ENCODE peak calls at places on chromosome 2, in five cellular contexts. F is HFF-Myc; G is bronchial epithelial cell; M is CD8-positive, alpha-beta T cell; T is heart left ventricle. L is an unnamed sample.

GRCh38 chr2:33371304-33372090 is 105.0 kb upstream of the RASGRP3 start:
- DNase-seq in G (no peak), M (no peak), F (no peak), T (no peak), L (no peak)

GRCh38 chr2:3041841-3042600 is 335.6 kb downstream of the EIPR1 start:
- DNase-seq in M (no peak), F (no peak), T (peak), G (no peak), L (peak)

GRCh38 chr2:228657807-228658402 is 476.4 kb upstream of the SPHKAP start:
- DNase-seq in G (peak), F (no peak), T (no peak), M (no peak), L (no peak)

GRCh38 chr2:54469484-54470053 is 13.4 kb downstream of the SPTBN1 start:
- DNase-seq in G (no peak), M (no peak), F (no peak), T (peak), L (no peak)

GRCh38 chr2:9201185-9201891 is 5.3 kb upstream of the ASAP2 start:
- DNase-seq in T (no peak), G (peak), M (no peak), F (no peak), L (no peak)

GRCh38 chr2:240722796-240723735 is 31.4 kb downstream of the AQP12A start:
- DNase-seq in T (no peak), M (no peak), F (no peak), G (no peak), L (no peak)

GRCh38 chr2:229370484-229370883 is 99.4 kb upstream of the PID1 start:
- DNase-seq in F (no peak), T (no peak), G (no peak), M (no peak), L (no peak)

GRCh38 chr2:197711576-197711975 is 6.4 kb downstream of the MARS2 start:
- DNase-seq in T (no peak), F (no peak), M (no peak), G (no peak), L (no peak)

GRCh38 chr2:224816816-224817215 is 100.7 kb upstream of the CCDC195 start:
- DNase-seq in F (no peak), G (peak), M (no peak), T (no peak), L (no peak)

GRCh38 chr2:155250800-155251199 is 552.3 kb downstream of the KCNJ3 start:
- DNase-seq in G (peak), F (no peak), T (no peak), M (no peak), L (no peak)

GRCh38 chr2:240347373-240347940 is 88.0 kb upstream of the GPC1 start:
- DNase-seq in G (no peak), F (no peak), M (no peak), T (no peak), L (no peak)

GRCh38 chr2:24972315-24972958 is 682 bp upstream of the DNAJC27 start:
- DNase-seq in T (peak), F (no peak), M (peak), G (peak), L (peak)

GRCh38 chr2:60463249-60463648 is 90.2 kb downstream of the BCL11A start:
- DNase-seq in T (no peak), G (no peak), F (no peak), M (no peak), L (no peak)

GRCh38 chr2:216279011-216279410 is 93.3 kb downstream of the MARCHF4 start:
- DNase-seq in F (no peak), M (no peak), T (no peak), G (no peak), L (no peak)

GRCh38 chr2:112580084-112580483 is 4.3 kb upstream of the CHCHD5 start:
- DNase-seq in T (no peak), G (no peak), F (no peak), M (no peak), L (no peak)

GRCh38 chr2:204453730-204454167 is 91.5 kb upstream of the PARD3B start:
- DNase-seq in T (peak), F (peak), G (no peak), M (no peak), L (peak)

GRCh38 chr2:164061129-164061746 is 325.4 kb upstream of the FIGN start:
- DNase-seq in F (no peak), G (peak), T (no peak), M (no peak), L (peak)

GRCh38 chr2:236049981-236050380 is 118.2 kb downstream of the GBX2 start:
- DNase-seq in F (no peak), M (no peak), G (no peak), T (no peak), L (no peak)

GRCh38 chr2:182597570-182597969 is 118.5 kb upstream of the DNAJC10 start:
- DNase-seq in M (no peak), T (no peak), F (no peak), G (no peak), L (no peak)

GRCh38 chr2:200399046-200399445 is 92.6 kb downstream of the SPATS2L start:
- DNase-seq in F (no peak), G (peak), M (no peak), T (no peak), L (no peak)

DNA sequence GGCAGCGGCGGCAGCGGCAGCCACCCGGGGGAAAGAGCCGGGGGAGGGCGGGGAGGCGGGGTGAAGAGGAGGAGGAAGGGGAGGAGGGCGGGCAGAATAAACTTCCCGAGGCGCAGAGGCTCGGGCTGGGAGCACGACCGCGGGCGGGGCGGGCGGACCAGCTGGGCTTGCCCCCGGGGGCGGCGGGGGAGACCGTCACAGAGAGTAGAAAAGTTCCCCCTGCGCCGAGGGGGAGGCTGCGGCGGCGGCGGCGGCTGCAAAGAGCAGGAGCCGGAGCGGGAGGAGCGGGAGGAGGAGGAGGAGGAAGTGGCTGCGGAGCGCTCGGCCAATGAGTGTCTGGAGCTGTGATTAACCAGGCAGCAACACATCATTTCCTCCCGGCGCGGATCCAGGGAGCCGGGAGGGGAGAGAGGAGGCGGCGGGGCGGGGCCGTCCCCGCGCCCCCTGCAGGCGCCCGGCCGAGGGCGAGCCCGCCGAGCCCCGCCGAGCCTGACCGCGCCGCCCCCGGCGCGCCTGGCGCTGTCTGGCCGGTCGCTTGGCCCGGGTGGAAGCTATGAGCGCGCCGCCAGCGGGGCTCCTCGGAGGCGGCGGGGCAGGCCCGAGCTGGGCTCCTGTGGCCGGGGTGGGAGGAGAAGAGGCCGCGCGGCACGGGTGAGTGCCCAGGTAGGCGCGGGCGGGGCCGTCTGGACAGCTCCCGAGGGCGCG is at the start of gene ACVR1:
- DNase-seq in F (peak), T (peak), G (peak), M (peak), L (peak)
- TF ChIP-seq CTCF in F (no peak), T (peak), G (peak), M (peak), L (no peak)

DNA sequence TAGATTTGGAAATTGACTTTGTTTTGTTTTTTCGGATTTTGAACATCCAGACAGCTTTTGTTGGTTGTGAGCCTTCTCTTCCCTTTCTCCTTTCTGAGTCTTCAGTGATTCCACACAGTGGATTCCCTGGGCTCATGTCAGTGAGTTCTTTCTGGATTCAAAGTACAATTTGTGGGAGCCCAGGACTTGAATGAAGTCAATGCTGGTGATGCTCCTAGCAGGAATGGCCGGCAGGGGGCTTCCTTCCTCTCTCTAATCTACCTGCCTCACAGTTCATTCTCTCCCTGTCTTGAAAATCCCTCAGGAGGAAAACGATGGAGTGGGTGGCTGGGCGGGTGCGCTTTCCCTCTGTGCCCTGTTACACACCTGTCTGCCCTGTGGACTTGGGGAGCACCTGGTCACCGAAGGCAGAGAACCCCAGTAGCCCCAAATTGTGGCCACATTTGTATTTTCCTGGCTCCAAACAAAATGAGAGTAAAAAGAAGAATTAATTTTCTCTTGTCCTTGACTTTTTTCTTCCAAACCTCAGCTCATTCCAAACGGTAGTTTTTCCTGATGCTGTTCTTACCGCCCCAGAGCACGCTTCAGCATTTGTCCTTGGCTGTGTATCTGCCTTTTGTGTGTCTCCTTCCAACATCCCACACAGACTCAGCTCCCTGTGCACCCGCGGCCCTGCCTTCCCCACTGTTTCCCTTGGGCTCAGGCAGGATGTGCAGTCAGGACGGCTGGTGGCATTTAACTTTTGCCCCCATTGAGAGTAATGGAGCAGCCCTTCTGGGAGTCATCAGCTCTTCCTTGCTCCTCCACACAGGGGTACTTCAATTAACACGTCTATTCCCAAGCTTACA is 86.6 kb downstream of the MARCO start:
- DNase-seq in T (no peak), M (no peak), F (no peak), G (peak), L (peak)
- TF ChIP-seq CTCF in T (no peak), M (no peak), F (peak), G (peak), L (peak)

GRCh38 chr2:230924470-230925341 is at the start of gene GPR55:
- DNase-seq in T (peak), M (no peak), G (no peak), F (no peak), L (no peak)
- TF ChIP-seq CTCF in T (no peak), M (peak), G (peak), F (peak), L (no peak)

GRCh38 chr2:61543062-61543461 is 4.9 kb upstream of the XPO1 start:
- DNase-seq in G (no peak), T (no peak), F (no peak), M (no peak), L (no peak)
- TF ChIP-seq CTCF in G (no peak), T (no peak), F (no peak), M (no peak), L (peak)

GRCh38 chr2:135635212-135635835 is 104.0 kb downstream of the R3HDM1 start:
- DNase-seq in M (no peak), G (no peak), F (no peak), T (no peak), L (no peak)

GRCh38 chr2:135637456-135638087 is 104.1 kb upstream of the UBXN4 start:
- DNase-seq in F (no peak), T (no peak), M (no peak), G (no peak), L (no peak)

GRCh38 chr2:135633582-135633981 is 102.3 kb downstream of the R3HDM1 start:
- DNase-seq in M (no peak), G (no peak), T (no peak), F (no peak), L (no peak)

GRCh38 chr2:135638825-135639224 is 102.8 kb upstream of the UBXN4 start:
- DNase-seq in T (no peak), F (no peak), M (no peak), G (no peak), L (peak)

DNA sequence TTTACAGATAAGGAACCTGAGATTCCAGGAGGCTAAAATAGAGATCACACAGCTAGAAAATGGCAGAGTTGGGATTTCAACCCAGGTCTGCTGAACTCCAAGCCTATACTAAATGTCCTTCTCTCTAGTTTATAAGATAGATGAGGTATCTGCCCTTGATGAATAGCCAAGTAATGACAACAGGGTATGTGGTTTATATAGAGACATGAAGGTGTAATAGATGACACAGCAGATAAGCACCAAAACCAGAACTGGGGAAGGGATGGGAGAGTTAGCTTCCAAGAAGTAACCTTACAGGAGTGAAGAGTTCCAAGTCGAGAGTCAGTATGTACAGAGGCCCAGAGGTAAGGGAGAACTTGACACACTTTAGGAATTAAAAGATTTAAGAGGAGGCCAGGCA is 104.7 kb upstream of the UBXN4 start:
- DNase-seq in M (no peak), F (no peak), G (no peak), T (no peak), L (no peak)
- TF ChIP-seq CTCF in M (no peak), F (no peak), G (no peak), T (no peak), L (no peak)

L was measured in nephron progenitor cell.